ENCODE peak calls at places on chromosomes 12 and 14, in five cellular contexts. P is HCT116, E is H1, U is K562, K is GM12878. S is an unnamed sample.

GRCh38 chr12:44875954-44876553 is at the start of gene NELL2:
- DNase-seq in P (no peak), U (peak; percentile 73), K (no peak), E (peak; percentile 49), S (no peak)

GRCh38 chr12:57196439-57196838 is 20.2 kb upstream of the NXPH4 start:
- DNase-seq in E (no peak), K (no peak), U (no peak), P (no peak), S (no peak)

GRCh38 chr12:71780207-71780822 is 25.7 kb downstream of the RAB21 start:
- DNase-seq in E (no peak), K (no peak), U (peak; percentile 35), P (peak; percentile 16), S (peak; percentile 20)

GRCh38 chr12:46627686-46628085 is 198.1 kb downstream of the SLC38A4 start:
- DNase-seq in P (no peak), K (no peak), E (no peak), U (no peak), S (no peak)

GRCh38 chr12:57216931-57217871 is 607 bp downstream of the NXPH4 start:
- DNase-seq in E (no peak), K (no peak), U (peak; percentile 53), P (no peak), S (no peak)

GRCh38 chr14:90274019-90274418 is 17.7 kb downstream of the PSMC1 start:
- DNase-seq in P (no peak), K (no peak), U (no peak), E (peak; percentile 23), S (no peak)

GRCh38 chr12:132423251-132424117 is 66.5 kb upstream of the FBRSL1 start:
- DNase-seq in K (no peak), U (peak; percentile 76), E (no peak), P (no peak), S (peak; percentile 23)

GRCh38 chr12:107912421-107913004 is 138.0 kb downstream of the ASCL4 start:
- DNase-seq in K (no peak), U (peak; percentile 88), E (no peak), P (peak; percentile 28), S (no peak)

GRCh38 chr14:55609681-55610080 is 29.7 kb downstream of the KTN1 start:
- DNase-seq in P (no peak), K (no peak), E (no peak), U (no peak), S (peak; percentile 13)

GRCh38 chr12:104790296-104791125 is 167.6 kb downstream of the SLC41A2 start:
- DNase-seq in U (peak; percentile 60), E (no peak), P (peak; percentile 22), K (peak; percentile 13), S (peak; percentile 5)
- TF ChIP-seq ATF3 in U (no peak), E (no peak), P (no peak), K (no peak), S (no peak)

DNA sequence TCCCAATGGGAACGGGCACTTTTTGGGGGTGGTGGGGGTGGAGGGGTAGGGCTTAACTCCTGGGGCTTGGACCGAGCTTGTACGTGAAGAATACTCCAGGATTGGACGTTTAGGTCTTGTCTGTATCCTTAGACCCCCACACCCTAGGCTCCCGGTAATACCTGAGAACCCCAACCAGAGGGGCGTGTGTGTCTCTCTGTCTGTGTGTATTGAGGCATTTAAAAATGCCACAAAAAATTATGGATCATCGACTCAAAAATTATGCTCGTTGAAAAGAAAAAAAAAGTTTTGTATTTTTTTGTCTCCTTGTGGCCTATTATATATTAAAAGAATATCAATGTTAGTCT is 456 bp downstream of the PPFIBP1 start:
- DNase-seq in U (no peak), E (no peak), P (no peak), K (no peak), S (no peak)
- H2AFZ ChIP-seq in U (peak overlapping the region; percentile 95), E (no peak overlapping the region), P (no peak overlapping the region), K (peak overlapping the region; percentile 98), S (peak overlapping the region; percentile 62)

GRCh38 chr14:77144412-77145115 is 3.0 kb upstream of the ZDHHC22 start:
- DNase-seq in K (no peak), U (no peak), E (no peak), P (no peak), S (no peak)
- TF ChIP-seq ATF3 in K (no peak), U (no peak), E (no peak), P (no peak), S (no peak)

GRCh38 chr12:113403435-113404415 is at the start of gene SDS:
- DNase-seq in K (no peak), P (no peak), E (no peak), U (peak; percentile 51), S (no peak)

GRCh38 chr12:113402586-113403260 is 964 bp downstream of the SDS start:
- DNase-seq in U (no peak), K (no peak), E (no peak), P (no peak), S (no peak)

GRCh38 chr12:113407931-113408585 is 4.4 kb upstream of the SDS start:
- DNase-seq in E (no peak), K (no peak), U (no peak), P (no peak), S (no peak)

GRCh38 chr12:113409462-113410124 is 5.9 kb upstream of the SDS start:
- DNase-seq in U (no peak), P (no peak), E (no peak), K (no peak), S (no peak)

DNA sequence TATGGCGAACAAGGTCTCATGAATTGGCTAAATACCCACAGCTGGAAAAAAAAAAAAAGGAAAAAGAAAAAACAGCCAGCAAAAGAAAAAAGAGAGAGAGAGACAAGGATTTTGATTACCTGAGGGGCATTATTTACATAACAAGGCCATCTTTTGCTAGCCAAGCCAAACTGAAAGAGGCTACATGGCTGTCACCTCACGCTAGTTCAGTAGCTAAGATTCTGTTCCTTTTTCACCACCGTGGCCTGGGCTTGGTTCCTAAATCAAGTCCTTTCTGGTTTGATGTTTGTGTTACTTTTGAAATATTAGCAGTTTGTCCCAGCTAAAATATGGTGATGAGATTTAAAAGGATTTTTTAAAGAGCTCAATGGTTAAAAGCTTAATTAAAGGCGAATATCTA is 2.0 kb upstream of the SDS start:
- DNase-seq in P (no peak), E (no peak), K (no peak), U (no peak), S (no peak)
- H2AFZ ChIP-seq in P (no peak overlapping the region), E (no peak overlapping the region), K (no peak overlapping the region), U (no peak overlapping the region), S (no peak overlapping the region)

DNA sequence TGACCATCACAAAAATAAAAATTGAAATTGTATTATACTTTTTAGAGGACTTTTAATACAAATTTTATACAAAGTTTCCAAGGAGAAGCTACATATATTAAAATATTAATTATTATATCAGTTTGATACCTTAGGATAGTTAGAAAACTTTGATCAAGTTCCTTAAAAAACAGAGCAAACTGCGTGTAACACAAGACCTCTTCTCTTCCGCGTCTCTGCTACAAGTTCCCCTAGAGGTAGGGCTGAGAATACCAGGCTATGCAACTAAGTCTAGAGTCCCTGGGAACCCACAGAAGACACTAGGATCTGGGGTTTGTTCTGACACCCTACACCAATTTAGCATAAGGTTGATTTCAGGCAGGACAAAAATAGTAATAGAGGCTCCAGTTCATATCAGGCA is 319.0 kb downstream of the FOXG1 start:
- DNase-seq in P (no peak), E (peak; percentile 5), K (no peak), U (peak; percentile 5), S (peak; percentile 39)
- TF ChIP-seq ATF3 in P (no peak), E (no peak), K (no peak), U (no peak), S (no peak)

GRCh38 chr12:11653215-11653753 is 3.8 kb downstream of the ETV6 start:
- DNase-seq in P (no peak), E (no peak), U (no peak), K (peak; percentile 69), S (no peak)
- H2AFZ ChIP-seq in P (no peak overlapping the region), E (no peak overlapping the region), U (peak overlapping the region; percentile 71), K (no peak overlapping the region), S (no peak overlapping the region)

S was measured in HepG2.